ENCODE peak calls at places on chromosomes 4 and X, in four cellular contexts. X is HepG2, L is GM23338, Q is A549. M is an unnamed sample. For H3K4me1, the result is how much of the 10 kb centered on the place peaks cover.

GRCh38 chr4:6221851-6222760 is 21.8 kb upstream of the JAKMIP1 start:
- DNase-seq in X (no peak), L (peak), Q (no peak), M (peak)

GRCh38 chr4:139872274-139872673 is 206.7 kb downstream of the MGST2 start:
- DNase-seq in X (peak), L (no peak), Q (peak), M (no peak)

GRCh38 chrX:13026877-13027652 is 17.4 kb downstream of the FAM9C start:
- DNase-seq in X (no peak), L (no peak), Q (no peak), M (no peak)

GRCh38 chrX:35773958-35774564 is 24.1 kb upstream of the MAGEB16 start:
- DNase-seq in X (no peak), L (no peak), Q (no peak), M (no peak)

GRCh38 chrX:150094996-150095395 is 156.7 kb upstream of the EOLA2 start:
- DNase-seq in X (no peak), L (no peak), Q (peak), M (no peak)

GRCh38 chrX:68398286-68398685 is 35.0 kb downstream of the OPHN1 start:
- DNase-seq in X (no peak), L (no peak), Q (no peak), M (no peak)

GRCh38 chr4:111400736-111401135 is 744.5 kb upstream of the FAM241A start:
- DNase-seq in X (no peak), L (no peak), Q (no peak), M (no peak)

GRCh38 chrX:46211079-46211478 is 334.1 kb downstream of the ZNF674 start:
- DNase-seq in X (no peak), L (no peak), Q (no peak), M (no peak)

GRCh38 chr4:186771624-186772023 is 48.0 kb upstream of the FAT1 start:
- DNase-seq in X (no peak), L (no peak), Q (no peak), M (no peak)

GRCh38 chr4:53748328-53748772 is 157.1 kb upstream of the LNX1 start:
- DNase-seq in X (no peak), L (no peak), Q (no peak), M (no peak)

GRCh38 chr4:169791064-169791463 is 33.3 kb upstream of the HPF1 start:
- DNase-seq in X (no peak), L (no peak), Q (peak), M (no peak)

GRCh38 chr4:6383019-6383404 is 89.4 kb downstream of the PPP2R2C start:
- DNase-seq in X (no peak), L (no peak), Q (no peak), M (no peak)

GRCh38 chr4:182068920-182069319 is 174.3 kb upstream of the TENM3 start:
- DNase-seq in X (no peak), L (no peak), Q (no peak), M (no peak)

GRCh38 chr4:17698116-17698515 is 83.3 kb downstream of the FAM184B start:
- DNase-seq in X (no peak), L (no peak), Q (no peak), M (no peak)

GRCh38 chr4:172202480-172203076 is 389.4 kb downstream of the GALNTL6 start:
- DNase-seq in X (peak), L (peak), Q (peak), M (peak)

GRCh38 chr4:72557021-72557420 is 12.0 kb downstream of the ADAMTS3 start:
- DNase-seq in X (no peak), L (no peak), Q (no peak), M (no peak)

GRCh38 chrX:46165411-46165810 is 379.8 kb downstream of the ZNF674 start:
- DNase-seq in X (no peak), L (no peak), Q (no peak), M (no peak)

GRCh38 chr4:7863911-7864681 is 75.6 kb downstream of the AFAP1 start:
- DNase-seq in X (peak), L (no peak), Q (peak), M (no peak)
- H3K27ac ChIP-seq in X (no peak), L (peak), Q (no peak), M (no peak)

GRCh38 chr4:142041788-142042187 is 405.4 kb downstream of the IL15 start:
- DNase-seq in X (no peak), L (no peak), Q (no peak), M (no peak)
- H3K4me1 ChIP-seq in X (under half), L (under half), Q (under half), M (under half)

DNA sequence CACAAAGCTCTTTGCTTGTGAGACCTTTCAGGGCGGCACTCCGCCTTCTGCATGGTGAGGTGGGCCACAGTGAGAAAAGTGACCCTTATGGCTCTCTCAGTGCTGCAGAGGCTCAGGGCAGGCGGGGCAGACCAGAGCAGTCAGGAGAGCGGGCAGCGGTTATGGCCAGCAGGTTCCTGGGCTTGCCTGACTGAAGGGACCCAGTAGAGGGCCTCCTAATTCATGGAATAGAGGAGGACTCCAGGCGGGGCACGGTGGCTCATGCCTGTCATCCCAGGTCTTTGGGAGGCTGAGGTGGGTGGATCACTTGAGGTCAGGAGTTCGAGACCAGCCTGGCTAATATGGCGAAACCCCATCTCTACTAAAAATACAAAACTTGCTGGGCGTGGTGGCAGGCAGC is 91.4 kb downstream of the CLNK start:
- DNase-seq in X (no peak), L (peak), Q (no peak), M (peak)
- TF ChIP-seq CTCF in X (peak), L (no peak), Q (no peak), M (peak)

DNA sequence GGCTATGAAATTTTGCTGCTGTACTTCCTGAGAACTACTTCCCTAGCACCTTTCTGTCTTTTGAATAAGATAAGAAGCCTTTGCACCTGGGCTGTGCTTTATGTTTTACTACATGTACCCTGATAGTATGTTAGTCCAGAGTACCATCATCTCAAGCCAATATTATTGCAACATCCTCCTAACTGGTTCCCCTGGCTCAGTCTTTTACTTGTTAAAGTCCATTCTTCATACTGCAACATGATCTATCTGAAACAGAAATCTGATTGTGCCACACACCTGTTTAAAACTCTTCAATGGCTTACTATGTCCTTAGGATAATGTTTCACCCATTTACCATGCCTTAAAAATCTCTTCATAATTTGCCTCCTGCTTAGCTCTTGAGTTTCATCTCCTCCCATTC is 102.3 kb downstream of the AGTR2 start:
- DNase-seq in X (no peak), L (no peak), Q (peak), M (no peak)
- H3K27ac ChIP-seq in X (no peak), L (no peak), Q (peak), M (no peak)

DNA sequence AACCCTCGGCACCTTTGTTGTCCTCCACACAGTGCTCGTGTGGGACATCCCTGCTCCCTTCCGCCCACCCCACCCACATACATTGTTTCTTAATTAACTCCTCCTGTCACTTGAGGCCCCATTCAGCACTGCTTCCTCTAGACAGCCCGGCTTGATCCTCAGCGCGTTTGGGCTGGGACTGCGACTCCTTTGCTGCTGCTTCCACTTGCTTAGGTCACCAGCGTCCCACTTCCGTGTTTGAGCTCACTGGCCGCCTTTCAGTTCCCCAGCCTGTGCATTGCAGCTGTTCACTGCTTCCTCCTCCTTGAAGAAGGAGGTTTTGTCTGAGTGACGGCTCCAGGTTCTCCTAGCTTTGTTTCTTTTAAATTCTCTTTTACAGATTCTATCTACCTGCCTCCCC is 16.1 kb downstream of the RNF4 start:
- DNase-seq in X (no peak), L (peak), Q (no peak), M (peak)
- H3K4me1 ChIP-seq in X (under half), L (under half), Q (under half), M (under half)

DNA sequence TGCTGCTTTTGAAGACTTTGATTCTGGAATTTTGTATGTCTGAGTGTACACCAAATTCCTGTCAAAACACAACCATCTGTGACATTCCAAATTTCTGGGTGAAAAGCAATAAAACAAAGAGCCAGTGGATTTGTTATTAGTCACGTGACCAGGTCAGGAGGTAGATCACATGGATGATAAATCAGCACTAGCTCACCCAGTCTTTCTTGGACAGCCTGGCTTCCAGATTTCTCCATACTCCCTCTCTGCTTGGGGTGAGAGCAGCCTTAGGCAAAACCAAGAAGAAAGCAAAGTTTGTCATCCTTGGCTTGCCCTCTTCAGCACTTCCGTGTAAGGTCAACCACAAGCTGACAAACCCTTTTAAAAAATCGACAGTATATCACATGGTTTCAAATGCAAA is 194.2 kb downstream of the CLCN4 start:
- DNase-seq in X (no peak), L (no peak), Q (no peak), M (no peak)
- TF ChIP-seq CTCF in X (no peak), L (no peak), Q (no peak), M (no peak)

GRCh38 chr4:87103691-87104187 is 116.7 kb downstream of the KLHL8 start:
- DNase-seq in X (no peak), L (no peak), Q (no peak), M (no peak)

GRCh38 chr4:87101543-87102199 is 118.7 kb downstream of the KLHL8 start:
- DNase-seq in X (no peak), L (no peak), Q (no peak), M (no peak)

GRCh38 chr4:87103086-87103485 is 117.3 kb downstream of the KLHL8 start:
- DNase-seq in X (no peak), L (no peak), Q (no peak), M (no peak)

GRCh38 chr4:87108142-87108546 is 112.3 kb downstream of the KLHL8 start:
- DNase-seq in X (no peak), L (no peak), Q (peak), M (no peak)

DNA sequence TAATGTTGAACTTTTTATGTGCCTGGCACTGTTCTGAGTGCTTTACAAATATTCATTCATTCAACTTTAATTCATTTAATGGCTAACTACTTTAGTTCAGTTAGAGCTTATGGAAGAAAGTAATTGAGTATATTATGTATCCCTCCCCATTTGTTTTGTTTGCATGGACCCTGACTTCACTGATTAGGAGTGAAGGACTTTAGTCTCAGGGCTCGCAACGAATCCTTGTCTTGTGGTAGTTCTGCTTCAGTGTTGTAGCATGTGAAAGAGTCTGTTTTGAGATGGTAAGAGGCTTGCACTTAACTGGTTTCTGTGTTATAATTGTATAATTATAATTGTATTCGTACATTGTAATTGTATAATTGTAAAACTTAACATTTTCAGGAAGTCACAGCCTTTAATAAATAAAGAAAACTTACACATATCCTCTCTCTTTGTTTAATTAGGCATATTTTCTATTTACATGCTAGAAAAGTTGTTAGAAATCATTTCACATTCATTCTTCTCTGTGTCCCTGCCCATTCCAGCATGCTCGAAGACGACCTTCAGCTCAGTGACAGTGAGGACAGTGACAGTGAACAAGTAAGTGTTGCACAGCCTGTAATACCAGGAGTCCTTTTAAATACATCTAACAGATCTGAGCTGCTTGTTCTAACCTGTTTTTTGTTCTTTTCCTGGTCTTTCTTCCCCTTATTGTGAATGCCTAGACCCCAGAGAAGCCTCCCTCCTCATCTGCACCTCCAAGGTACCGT is 115.1 kb downstream of the KLHL8 start:
- DNase-seq in X (peak), L (no peak), Q (no peak), M (no peak)
- H3K27ac ChIP-seq in X (peak), L (no peak), Q (no peak), M (no peak)

GRCh38 chr4:8366601-8367000 is 73.9 kb downstream of the ACOX3 start:
- DNase-seq in X (no peak), L (no peak), Q (no peak), M (no peak)
- H3K4me1 ChIP-seq in X (under half), L (under half), Q (under half), M (under half)

GRCh38 chr4:161642708-161643107 is 521.1 kb downstream of the FSTL5 start:
- DNase-seq in X (no peak), L (no peak), Q (no peak), M (no peak)
- TF ChIP-seq CTCF in X (no peak), L (peak), Q (peak), M (peak)

GRCh38 chr4:110184124-110184790 is 14.2 kb downstream of the ELOVL6 start:
- DNase-seq in X (no peak), L (peak), Q (no peak), M (peak)
- H3K27ac ChIP-seq in X (no peak), L (peak), Q (no peak), M (peak)

M was measured in endodermal cell.